ENCODE peak calls at places on chromosomes 16 and 17, in ten cellular contexts. S is EL, Q is GM12892, E is ACHN, W is HS-27A, U is germinal center, N is ovary, T is progenitor cell of endocrine pancreas, I is esophagus squamous epithelium, X is H54. H is an unnamed sample.

GRCh38 chr17:50173335-50173941 is 7.6 kb downstream of the SGCA start:
- DNase-seq in U (no peak), I (no peak), W (no peak), T (no peak), Q (no peak), X (peak; percentile 94), S (peak; percentile 96), E (peak; percentile 69), N (peak; percentile 70), H (peak; percentile 70)

GRCh38 chr17:82806645-82807044 is 33.2 kb downstream of the ZNF750 start:
- DNase-seq in Q (no peak), N (no peak), X (no peak), U (no peak), W (no peak), S (no peak), T (no peak), I (no peak), E (no peak), H (no peak)

GRCh38 chr17:63464691-63465090 is 12.2 kb upstream of the ACE start:
- DNase-seq in N (no peak), S (no peak), W (no peak), Q (no peak), I (no peak), U (no peak), X (no peak), T (no peak), E (no peak), H (no peak)

GRCh38 chr17:42848093-42848492 is 2.9 kb upstream of the AOC3 start:
- DNase-seq in S (no peak), U (no peak), T (no peak), Q (no peak), X (no peak), W (no peak), I (no peak), N (no peak), E (no peak), H (no peak)

GRCh38 chr17:45070809-45071208 is 9.7 kb downstream of the NMT1 start:
- DNase-seq in X (no peak), E (no peak), N (no peak), S (no peak), W (no peak), I (no peak), T (no peak), Q (no peak), U (no peak), H (no peak)

GRCh38 chr16:5058476-5058875 is 7.3 kb downstream of the C16orf89 start:
- DNase-seq in X (no peak), I (no peak), Q (no peak), S (peak; percentile 12), U (no peak), N (no peak), E (no peak), T (no peak), W (no peak), H (no peak)

GRCh38 chr16:58128181-58128631 is 975 bp downstream of the CFAP20 start:
- DNase-seq in W (no peak), U (no peak), Q (no peak), N (no peak), X (no peak), I (no peak), S (no peak), E (no peak), T (no peak), H (no peak)

GRCh38 chr17:60305141-60305540 is 86.8 kb downstream of the USP32 start:
- DNase-seq in E (no peak), U (peak; percentile 5), Q (no peak), T (no peak), I (no peak), X (no peak), S (no peak), N (no peak), W (no peak), H (no peak)

GRCh38 chr16:81679721-81680430 is 99.2 kb upstream of the PLCG2 start:
- DNase-seq in N (no peak), I (no peak), E (no peak), T (no peak), Q (no peak), X (no peak), U (no peak), W (no peak), S (no peak), H (no peak)

GRCh38 chr16:51129105-51129504 is 22.0 kb downstream of the SALL1 start:
- DNase-seq in N (no peak), U (no peak), I (no peak), X (no peak), S (no peak), W (no peak), T (no peak), E (no peak), Q (no peak), H (no peak)

GRCh38 chr17:11990363-11990983 is 6.8 kb downstream of the ZNF18 start:
- DNase-seq in I (no peak), S (no peak), Q (no peak), T (no peak), N (no peak), W (no peak), U (no peak), E (no peak), X (no peak), H (no peak)

GRCh38 chr16:1379863-1380174 is 28.1 kb downstream of the GNPTG start:
- DNase-seq in I (no peak), E (no peak), X (no peak), Q (no peak), W (no peak), T (no peak), S (no peak), N (no peak), U (no peak), H (no peak)

GRCh38 chr16:8963010-8963824 is 489 bp downstream of the USP7 start:
- DNase-seq in Q (no peak), E (peak; percentile 22), S (no peak), N (peak; percentile 57), U (no peak), W (no peak), X (no peak), I (no peak), T (no peak), H (no peak)

GRCh38 chr16:19680972-19681371 is 37.1 kb downstream of the KNOP1 start:
- DNase-seq in E (no peak), T (no peak), S (no peak), I (no peak), W (no peak), Q (no peak), X (no peak), U (no peak), N (no peak), H (no peak)

GRCh38 chr16:74877706-74878105 is 103.1 kb upstream of the FA2H start:
- DNase-seq in E (no peak), X (no peak), S (no peak), U (no peak), W (no peak), T (no peak), Q (no peak), I (no peak), N (no peak), H (no peak)

GRCh38 chr17:46756861-46757260 is 61.6 kb downstream of the WNT3 start:
- DNase-seq in T (no peak), Q (no peak), W (no peak), S (no peak), N (no peak), U (no peak), X (no peak), I (no peak), E (no peak), H (no peak)

GRCh38 chr17:77470800-77471733 is 330.3 kb downstream of the SEC14L1 start:
- DNase-seq in U (no peak), T (no peak), W (no peak), N (peak; percentile 80), S (peak; percentile 79), I (no peak), Q (no peak), X (peak; percentile 88), E (peak; percentile 22), H (no peak)

GRCh38 chr17:44758414-44759095 is at the start of gene ADAM11:
- DNase-seq in Q (no peak), W (no peak), X (no peak), U (peak; percentile 38), E (no peak), T (no peak), S (no peak), I (no peak), N (no peak), H (no peak)

GRCh38 chr17:57994436-57994835 is 6.4 kb upstream of the VEZF1 start:
- DNase-seq in X (no peak), W (no peak), T (no peak), U (no peak), Q (no peak), I (no peak), S (no peak), E (no peak), N (no peak), H (no peak)

GRCh38 chr17:34178047-34178446 is 77.0 kb upstream of the CCL2 start:
- DNase-seq in Q (no peak), T (no peak), E (no peak), X (no peak), W (no peak), S (peak; percentile 18), I (no peak), N (no peak), U (no peak), H (no peak)

GRCh38 chr17:5837055-5837491 is 233.1 kb upstream of the WSCD1 start:
- DNase-seq in Q (no peak), W (no peak), X (peak; percentile 37), U (no peak), S (peak; percentile 73), I (no peak), E (peak; percentile 84), T (no peak), N (no peak), H (peak; percentile 45)

GRCh38 chr17:20987511-20987910 is 55.3 kb downstream of the USP22 start:
- DNase-seq in Q (no peak), T (no peak), E (no peak), N (no peak), S (no peak), I (no peak), W (no peak), X (no peak), U (no peak), H (no peak)

GRCh38 chr16:46862555-46863447 is 21.4 kb upstream of the GPT2 start:
- DNase-seq in X (no peak), N (no peak), T (no peak), Q (no peak), U (no peak), I (no peak), E (no peak), W (no peak), S (no peak), H (no peak)

GRCh38 chr16:73797115-73797514 is 499.5 kb upstream of the PSMD7 start:
- DNase-seq in S (no peak), U (no peak), T (no peak), X (no peak), W (no peak), E (no peak), I (no peak), Q (no peak), N (no peak), H (no peak)

GRCh38 chr16:25257956-25258855 is 561 bp upstream of the ZKSCAN2 start:
- DNase-seq in E (peak; percentile 96), S (peak; percentile 88), U (peak; percentile 73), N (peak; percentile 93), W (peak; percentile 66), I (peak; percentile 56), Q (peak; percentile 66), T (peak; percentile 86), X (peak; percentile 56), H (peak; percentile 42)

H was measured in GM04503.